ENCODE peak calls at places on chromosomes 16 and 17, in nine cellular contexts. I is thyroid gland, R is GM12878, B is tibial nerve, Z is IMR-90, J is A549, M is testis, A is H1, W is suprapubic skin. O is an unnamed sample.

GRCh38 chr17:62080647-62081046 is 15.6 kb upstream of the MED13 start:
- DNase-seq in W (no peak), R (no peak), I (no peak), Z (no peak), J (no peak), A (no peak), B (no peak), M (no peak), O (no peak)

GRCh38 chr16:78072275-78072674 is 27.2 kb upstream of the WWOX start:
- DNase-seq in J (no peak), R (no peak), M (no peak), I (no peak), Z (no peak), B (no peak), W (no peak), A (peak; percentile 52), O (no peak)

GRCh38 chr16:4330277-4330882 is 14.5 kb downstream of the GLIS2 start:
- DNase-seq in W (peak; percentile 93), I (peak; percentile 85), J (peak; percentile 77), M (peak; percentile 81), A (peak; percentile 91), Z (peak; percentile 63), R (no peak), B (peak; percentile 74), O (no peak)

GRCh38 chr16:8374586-8374985 is 215.7 kb downstream of the TMEM114 start:
- DNase-seq in J (no peak), B (no peak), R (no peak), I (no peak), W (no peak), M (no peak), A (no peak), Z (no peak), O (no peak)

GRCh38 chr16:55717326-55717725 is 61.5 kb downstream of the SLC6A2 start:
- DNase-seq in A (no peak), Z (no peak), W (no peak), I (no peak), R (no peak), J (no peak), B (no peak), M (no peak), O (peak; percentile 49)

GRCh38 chr17:29004081-29004692 is 1.6 kb downstream of the SEZ6 start:
- DNase-seq in B (no peak), A (no peak), M (peak; percentile 30), J (no peak), I (peak; percentile 35), Z (peak; percentile 33), R (no peak), W (no peak), O (no peak)

GRCh38 chr16:53549970-53550406 is 47.0 kb upstream of the AKTIP start:
- DNase-seq in W (no peak), R (peak; percentile 40), I (peak; percentile 60), A (peak; percentile 60), B (no peak), J (peak; percentile 71), Z (peak; percentile 82), M (peak; percentile 83), O (no peak)

GRCh38 chr16:30902070-30902972 is 5.9 kb downstream of the CTF1 start:
- DNase-seq in I (peak; percentile 72), J (peak; percentile 82), Z (peak; percentile 63), M (peak; percentile 58), R (no peak), B (no peak), W (no peak), A (peak; percentile 81), O (no peak)

GRCh38 chr17:1177099-1177996 is 2.4 kb downstream of the ABR start:
- DNase-seq in M (no peak), A (no peak), R (no peak), Z (peak; percentile 44), I (no peak), W (no peak), J (no peak), B (no peak), O (no peak)

GRCh38 chr17:1170739-1171138 is 9.0 kb downstream of the ABR start:
- DNase-seq in M (no peak), W (no peak), B (no peak), I (no peak), J (no peak), A (peak; percentile 75), R (no peak), Z (no peak), O (no peak)

GRCh38 chr17:1173456-1174370 is 6.1 kb downstream of the ABR start:
- DNase-seq in M (no peak), J (no peak), Z (no peak), W (no peak), I (no peak), R (no peak), A (no peak), B (no peak), O (no peak)

GRCh38 chr17:1171953-1172352 is 7.8 kb downstream of the ABR start:
- DNase-seq in M (no peak), R (no peak), W (no peak), B (no peak), I (no peak), J (no peak), Z (no peak), A (no peak), O (no peak)

DNA sequence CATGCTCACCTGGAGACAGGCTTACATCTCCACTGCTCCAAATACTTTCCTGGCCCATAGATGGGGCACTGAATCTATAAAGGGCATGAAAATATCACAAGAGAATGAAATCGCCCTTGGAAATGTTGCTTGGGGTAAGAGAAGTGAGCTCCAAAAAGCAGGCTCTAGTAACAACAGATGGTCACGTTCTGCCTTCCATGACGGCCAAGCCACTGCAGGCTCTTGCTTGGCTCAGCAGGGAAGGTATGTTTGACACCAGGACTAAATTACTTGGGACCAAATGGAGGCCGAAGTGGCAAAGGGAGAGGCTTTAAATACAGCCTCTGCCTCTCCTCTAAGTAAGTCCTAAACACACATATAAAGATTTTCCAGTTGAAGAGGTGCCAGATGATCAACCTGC is 5.3 kb downstream of the ABR start:
- DNase-seq in Z (no peak), A (no peak), B (no peak), I (no peak), W (no peak), R (no peak), J (no peak), M (no peak), O (no peak)
- H3K27ac ChIP-seq in Z (no peak overlapping the region), A (no peak overlapping the region), B (no peak overlapping the region), I (peak overlapping the region; percentile 24), W (no peak overlapping the region), R (no peak overlapping the region), J (no peak overlapping the region), M (no peak overlapping the region), O (no peak overlapping the region)

GRCh38 chr16:67223992-67224391 is 2.9 kb upstream of the TMEM208 start:
- DNase-seq in J (no peak), B (no peak), A (no peak), R (no peak), Z (no peak), W (no peak), M (no peak), I (no peak), O (no peak)

GRCh38 chr16:67227567-67227921 is 614 bp downstream of the TMEM208 start:
- DNase-seq in M (no peak), Z (no peak), A (no peak), W (no peak), R (no peak), I (no peak), J (no peak), B (no peak), O (no peak)

GRCh38 chr16:67228034-67228785 is 1.3 kb downstream of the TMEM208 start:
- DNase-seq in Z (no peak), A (no peak), R (no peak), J (no peak), I (no peak), M (no peak), B (no peak), W (no peak), O (no peak)

GRCh38 chr16:67226804-67227566 is at the start of gene TMEM208:
- DNase-seq in I (peak; percentile 98), W (peak; percentile 99), M (peak; percentile 99), A (peak; percentile 99), Z (peak; percentile 98), B (peak; percentile 95), R (peak; percentile 97), J (peak; percentile 92), O (peak; percentile 99)

DNA sequence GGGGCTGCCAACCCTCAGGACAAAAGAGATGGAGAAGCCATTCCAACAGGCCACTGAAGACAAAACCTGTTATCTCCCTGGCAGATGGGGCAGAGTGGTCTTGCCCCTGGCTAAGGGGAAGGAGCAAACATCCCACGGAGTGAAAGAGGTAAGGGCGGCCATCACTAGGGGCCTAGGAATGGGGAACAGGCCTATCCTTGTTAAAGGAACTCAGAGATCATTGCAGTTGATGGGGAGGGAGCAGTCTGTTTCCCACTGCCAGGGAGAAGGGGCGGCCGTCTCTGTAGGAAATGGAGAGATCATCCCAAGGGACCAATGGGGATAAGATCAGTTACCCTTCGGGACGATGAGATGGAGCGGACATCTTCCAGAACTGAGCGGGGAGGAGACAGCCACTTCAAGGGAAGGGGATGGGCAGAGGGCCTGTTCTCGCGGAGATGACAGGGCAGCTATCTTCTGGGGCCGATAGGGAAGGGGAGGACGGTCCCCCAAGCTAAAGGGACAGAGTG is 581 bp upstream of the TMEM208 start:
- DNase-seq in A (no peak), I (no peak), J (no peak), R (no peak), Z (no peak), B (no peak), W (no peak), M (no peak), O (no peak)
- TF ChIP-seq POLR2A in A (no peak), I (no peak), J (peak; percentile 55), R (no peak), Z (no peak), B (no peak), W (no peak), M (no peak), O (no peak)

DNA sequence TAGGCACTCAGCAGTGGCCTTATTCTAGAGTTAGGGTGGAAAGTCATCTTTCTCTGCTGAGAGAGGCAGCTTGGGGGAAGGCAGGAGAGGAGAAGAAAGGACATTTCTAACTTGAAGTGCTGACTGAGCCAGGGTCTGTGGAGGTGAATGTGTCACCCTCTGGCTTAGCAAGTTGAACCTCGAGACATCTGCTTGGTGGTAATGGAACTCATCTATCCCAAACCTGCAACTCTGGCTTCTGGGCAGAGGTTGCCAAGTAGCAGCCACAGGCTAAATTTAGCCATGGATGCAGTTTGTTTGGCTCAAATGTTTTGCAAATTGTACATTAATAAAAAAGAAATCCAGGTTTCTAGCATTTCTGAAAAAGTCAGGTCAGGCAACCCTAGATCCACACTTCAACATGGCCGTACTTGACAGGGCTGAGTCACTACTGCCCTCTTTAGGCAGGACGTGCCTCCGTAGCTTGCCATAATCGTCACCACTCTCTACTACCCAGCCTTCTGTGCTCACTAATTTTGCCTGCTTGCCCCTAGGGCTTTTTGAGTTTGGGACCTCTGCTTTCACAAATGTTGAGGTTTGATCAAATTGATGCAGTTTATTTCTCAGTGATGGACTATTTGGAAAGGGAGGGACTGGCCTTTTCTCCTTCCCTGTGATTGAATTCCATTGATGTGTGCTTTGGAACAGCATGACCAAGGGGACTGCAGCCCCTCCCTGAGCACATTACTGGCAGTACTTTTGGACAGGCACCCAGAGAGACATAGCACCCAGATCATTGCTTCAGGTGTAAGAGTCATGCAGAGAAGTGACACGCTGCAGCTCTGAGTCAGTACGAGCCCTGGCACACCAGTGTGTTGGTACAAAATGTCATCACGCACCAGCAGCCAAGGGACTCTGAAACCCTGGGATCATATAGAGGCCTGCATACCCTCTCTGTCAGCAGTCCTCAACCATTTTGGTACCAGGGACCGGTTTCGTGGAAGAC is 5.2 kb downstream of the CDH13 start:
- DNase-seq in J (no peak), W (no peak), M (no peak), Z (peak; percentile 33), B (no peak), A (no peak), R (no peak), I (no peak), O (no peak)
- H3K27ac ChIP-seq in J (no peak overlapping the region), W (peak overlapping the region; percentile 34), M (no peak overlapping the region), Z (no peak overlapping the region), B (no peak overlapping the region), A (no peak overlapping the region), R (no peak overlapping the region), I (no peak overlapping the region), O (peak overlapping the region; percentile 32)

DNA sequence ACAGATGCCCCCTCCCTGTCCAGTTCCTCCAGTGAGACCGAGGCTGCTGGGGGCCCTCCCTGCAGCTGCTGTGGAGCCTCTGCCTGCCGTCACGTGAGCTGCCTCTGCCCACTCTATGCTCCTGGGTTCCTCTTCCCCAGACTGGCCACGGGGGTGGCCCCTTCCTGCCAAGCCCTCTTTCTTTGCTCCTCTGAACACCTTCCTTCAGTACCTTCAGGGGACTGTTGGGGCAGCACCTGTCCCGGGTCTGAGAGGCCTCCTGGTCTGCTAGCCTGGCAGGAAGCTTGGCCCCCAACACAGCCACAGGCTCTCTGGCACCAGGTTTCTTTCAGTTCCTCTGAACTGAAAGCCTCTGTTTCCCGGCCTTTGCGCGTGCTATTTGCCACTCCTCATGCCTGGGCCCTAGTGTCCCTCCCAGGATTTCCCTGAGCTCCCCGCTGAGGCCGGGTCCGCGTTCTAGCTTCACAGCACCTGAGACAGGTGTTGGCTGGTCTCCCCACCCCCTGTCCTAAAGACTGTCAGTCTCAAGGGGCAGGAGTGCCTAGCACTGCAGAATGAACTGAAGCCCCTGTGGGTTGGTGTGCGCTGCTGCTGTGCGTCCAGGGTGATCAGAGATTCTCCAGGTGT is 6.6 kb upstream of the ATP6V0C start:
- DNase-seq in J (no peak), M (no peak), R (peak; percentile 41), B (no peak), W (no peak), A (no peak), I (no peak), Z (no peak), O (no peak)
- TF ChIP-seq POLR2A in J (no peak), M (no peak), R (peak; percentile 34), B (peak; percentile 19), W (no peak), A (no peak), I (no peak), Z (no peak), O (no peak)

O was measured in vagina.